ENCODE peak calls at places on chromosomes 16 and 17, in four cellular contexts. L is K562, W is A549, M is IMR-90. J is an unnamed sample.

GRCh38 chr16:83744521-83744981 is 63.2 kb upstream of the HSBP1 start:
- DNase-seq in L (no peak), W (no peak), M (peak; percentile 7), J (no peak)

GRCh38 chr16:3767333-3767977 is 50.1 kb upstream of the TRAP1 start:
- DNase-seq in L (no peak), W (no peak), M (no peak), J (no peak)

GRCh38 chr17:62966426-62967110 is 533 bp downstream of the TANC2 start:
- DNase-seq in L (no peak), W (peak; percentile 54), M (peak; percentile 18), J (no peak)

GRCh38 chr16:47728229-47728628 is 267.1 kb downstream of the PHKB start:
- DNase-seq in L (no peak), W (no peak), M (no peak), J (no peak)

GRCh38 chr16:69276143-69277115 is 34.7 kb upstream of the VPS4A start:
- DNase-seq in L (no peak), W (no peak), M (peak; percentile 98), J (no peak)

GRCh38 chr16:31009894-31010293 is 544 bp downstream of the STX1B start:
- DNase-seq in L (no peak), W (no peak), M (no peak), J (no peak)

GRCh38 chr17:78130439-78131101 is at the start of gene TMC8:
- DNase-seq in L (no peak), W (no peak), M (no peak), J (peak; percentile 59)

GRCh38 chr17:8294814-8295316 is 335 bp downstream of the SLC25A35 start:
- DNase-seq in L (no peak), W (no peak), M (no peak), J (no peak)

GRCh38 chr16:69131749-69132423 is 502 bp downstream of the CHTF8 start:
- DNase-seq in L (peak; percentile 95), W (peak; percentile 84), M (peak; percentile 81), J (peak; percentile 79)

GRCh38 chr16:61926766-61927165 is 109.5 kb downstream of the CDH8 start:
- DNase-seq in L (no peak), W (no peak), M (no peak), J (peak; percentile 9)

GRCh38 chr17:77036841-77037381 is 103.9 kb upstream of the SEC14L1 start:
- DNase-seq in L (peak; percentile 36), W (no peak), M (no peak), J (no peak)

GRCh38 chr17:19398301-19399181 is 11.6 kb upstream of the MFAP4 start:
- DNase-seq in L (no peak), W (no peak), M (no peak), J (no peak)

GRCh38 chr17:37605081-37605480 is 4.1 kb downstream of the SYNRG start:
- DNase-seq in L (no peak), W (no peak), M (peak; percentile 37), J (no peak)

GRCh38 chr16:67411339-67411738 is 4.9 kb downstream of the ZDHHC1 start:
- DNase-seq in L (no peak), W (no peak), M (no peak), J (peak; percentile 64)

GRCh38 chr16:53913920-53914319 is 210.0 kb downstream of the FTO start:
- DNase-seq in L (no peak), W (no peak), M (no peak), J (no peak)

GRCh38 chr16:50856991-50857390 is 115.1 kb downstream of the CYLD start:
- DNase-seq in L (no peak), W (no peak), M (no peak), J (no peak)

GRCh38 chr16:21703589-21704174 is 39.9 kb downstream of the OTOA start:
- DNase-seq in L (no peak), W (no peak), M (no peak), J (no peak)

GRCh38 chr17:82231562-82232321 is 2.9 kb downstream of the SLC16A3 start:
- DNase-seq in L (peak; percentile 82), W (peak; percentile 78), M (peak; percentile 40), J (peak; percentile 94)

GRCh38 chr17:75639771-75640555 is 6.7 kb downstream of the SMIM5 start:
- DNase-seq in L (no peak), W (no peak), M (no peak), J (no peak)

GRCh38 chr17:73378974-73379470 is 67.2 kb upstream of the CDC42EP4 start:
- DNase-seq in L (no peak), W (no peak), M (no peak), J (no peak)

GRCh38 chr17:1789936-1790335 is 28.1 kb downstream of the SERPINF1 start:
- DNase-seq in L (no peak), W (no peak), M (no peak), J (no peak)

GRCh38 chr16:12268602-12269001 is 292.1 kb downstream of the SNX29 start:
- DNase-seq in L (no peak), W (no peak), M (no peak), J (no peak)

DNA sequence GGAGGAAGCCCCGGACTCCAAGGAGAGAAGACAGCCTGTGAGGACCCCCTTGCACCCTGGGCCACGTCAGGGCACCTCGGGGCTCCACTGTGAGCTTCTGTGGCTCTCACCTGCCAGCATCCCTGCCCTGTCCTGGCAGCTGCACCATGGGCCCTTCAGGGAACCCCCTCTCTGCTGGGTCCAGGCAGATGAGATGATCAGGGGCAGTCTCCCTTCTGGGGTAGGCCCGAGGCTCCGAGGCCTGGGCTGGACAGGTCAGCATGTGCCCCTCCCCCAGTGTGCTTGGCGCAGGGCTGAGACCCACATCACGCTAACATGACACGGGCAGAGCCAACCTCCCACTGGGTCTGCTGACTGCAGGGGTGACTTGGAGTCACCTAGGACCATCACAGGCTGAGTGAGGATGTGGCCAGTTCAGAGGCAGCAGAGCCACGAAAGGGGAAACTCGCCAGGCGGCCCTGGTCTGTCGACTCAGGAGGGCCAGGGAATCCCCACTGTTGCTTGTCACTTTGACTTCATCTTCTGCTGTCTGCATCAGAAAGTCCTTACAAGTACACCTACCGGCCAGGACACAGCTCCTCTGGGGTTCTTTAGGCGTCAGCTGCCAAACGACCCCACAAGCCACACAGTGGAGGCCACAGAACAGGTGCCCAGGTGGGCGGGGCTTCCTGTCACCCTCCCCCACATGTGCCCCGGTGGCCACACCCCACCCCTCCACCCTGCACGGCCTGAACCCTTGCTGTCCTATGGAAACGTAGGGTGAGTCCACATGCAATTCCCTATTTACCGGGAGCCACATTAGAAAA is 2.2 kb downstream of the GALNS start:
- DNase-seq in L (peak; percentile 73), W (no peak), M (no peak), J (no peak)
- TF ChIP-seq MAZ in L (no peak), W (no peak), M (no peak), J (no peak)

DNA sequence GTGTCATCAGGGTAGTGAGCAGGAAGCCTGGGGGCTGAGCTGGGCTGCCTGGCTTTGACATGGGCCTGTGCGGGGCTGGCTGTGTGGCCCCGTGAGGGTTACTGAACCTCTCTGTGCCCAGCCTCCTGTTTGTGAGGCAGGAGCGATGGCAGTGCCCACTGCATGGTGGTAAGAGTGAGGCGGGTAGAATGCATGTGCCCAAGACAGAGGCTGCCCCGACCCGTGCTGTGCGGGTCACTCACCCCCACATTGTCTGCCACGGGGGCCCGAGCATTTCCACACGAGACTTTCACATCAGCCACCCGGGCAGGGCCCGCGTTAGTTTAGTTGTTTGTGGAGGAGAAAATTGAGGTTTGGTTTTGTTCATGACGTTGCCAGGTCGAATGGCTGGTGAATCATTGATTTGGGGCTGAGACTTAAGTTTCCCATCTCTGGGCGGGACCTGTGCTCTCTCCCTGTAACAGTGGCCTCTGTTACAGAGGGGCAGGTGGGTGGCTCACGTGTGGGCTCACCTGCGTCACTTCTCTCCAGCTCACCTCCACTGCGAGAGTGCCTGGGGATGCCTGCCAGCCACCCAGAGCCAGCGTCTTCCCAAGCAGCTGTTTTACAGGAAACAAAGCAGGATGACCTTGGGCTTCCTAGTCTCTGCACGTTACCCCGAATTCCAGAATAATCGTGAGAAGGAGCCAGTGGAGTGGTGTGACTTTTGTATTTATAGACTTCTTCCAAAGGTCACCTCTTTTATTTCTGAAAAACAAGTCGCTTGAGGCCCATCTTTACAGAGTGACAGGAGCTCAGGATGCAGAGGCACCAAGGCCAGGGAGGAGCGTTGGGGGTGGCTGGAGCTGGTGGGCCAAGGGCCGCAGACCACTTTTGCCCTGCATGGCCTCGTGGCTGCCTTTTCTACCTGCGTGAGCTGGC is 150.6 kb downstream of the RPTOR start:
- DNase-seq in L (no peak), W (no peak), M (no peak), J (peak; percentile 52)
- TF ChIP-seq SMC3 in L (no peak), W (no peak), M (no peak), J (no peak)

GRCh38 chr17:41664587-41665565 is 23.8 kb upstream of the EIF1 start:
- DNase-seq in L (no peak), W (no peak), M (no peak), J (no peak)

GRCh38 chr17:41665566-41666335 is 22.9 kb upstream of the EIF1 start:
- DNase-seq in L (peak; percentile 98), W (peak; percentile 100), M (peak; percentile 74), J (peak; percentile 68)

GRCh38 chr17:41666708-41667279 is 21.9 kb upstream of the EIF1 start:
- DNase-seq in L (peak; percentile 83), W (peak; percentile 96), M (peak; percentile 61), J (peak; percentile 75)

GRCh38 chr17:41667280-41668008 is 21.2 kb upstream of the EIF1 start:
- DNase-seq in L (peak; percentile 39), W (no peak), M (no peak), J (no peak)

GRCh38 chr17:41666336-41666680 is 22.4 kb upstream of the EIF1 start:
- DNase-seq in L (no peak), W (peak; percentile 52), M (peak; percentile 78), J (no peak)
- TF ChIP-seq MAZ in L (no peak), W (no peak), M (no peak), J (no peak)

DNA sequence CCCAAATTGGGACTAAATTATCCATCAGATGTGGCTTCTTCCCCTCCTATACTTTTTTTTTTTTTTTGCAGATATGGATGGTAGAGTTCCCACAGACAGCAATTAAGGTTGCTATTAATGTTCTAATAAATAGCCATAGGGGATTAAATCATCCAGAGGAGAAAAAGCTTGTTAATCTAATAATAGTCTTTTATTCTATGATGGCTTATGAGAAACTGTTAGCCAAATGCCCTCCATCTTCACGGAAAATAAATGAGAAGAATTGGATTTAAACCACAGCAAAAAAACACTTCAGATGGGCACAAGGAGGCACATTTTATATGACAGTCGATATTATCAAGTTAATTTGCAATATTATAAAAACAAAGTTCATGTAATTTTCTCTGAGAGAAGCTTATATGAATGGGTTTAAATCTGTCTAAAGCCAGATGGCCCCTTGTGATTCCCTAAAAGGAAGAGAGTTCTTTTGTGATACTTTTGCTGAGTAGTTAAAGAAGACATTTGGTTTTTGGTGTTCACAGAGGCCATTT is 5.1 kb upstream of the CAPNS2 start:
- DNase-seq in L (no peak), W (no peak), M (no peak), J (no peak)
- TF ChIP-seq SMC3 in L (no peak), W (no peak), M (no peak), J (no peak)

DNA sequence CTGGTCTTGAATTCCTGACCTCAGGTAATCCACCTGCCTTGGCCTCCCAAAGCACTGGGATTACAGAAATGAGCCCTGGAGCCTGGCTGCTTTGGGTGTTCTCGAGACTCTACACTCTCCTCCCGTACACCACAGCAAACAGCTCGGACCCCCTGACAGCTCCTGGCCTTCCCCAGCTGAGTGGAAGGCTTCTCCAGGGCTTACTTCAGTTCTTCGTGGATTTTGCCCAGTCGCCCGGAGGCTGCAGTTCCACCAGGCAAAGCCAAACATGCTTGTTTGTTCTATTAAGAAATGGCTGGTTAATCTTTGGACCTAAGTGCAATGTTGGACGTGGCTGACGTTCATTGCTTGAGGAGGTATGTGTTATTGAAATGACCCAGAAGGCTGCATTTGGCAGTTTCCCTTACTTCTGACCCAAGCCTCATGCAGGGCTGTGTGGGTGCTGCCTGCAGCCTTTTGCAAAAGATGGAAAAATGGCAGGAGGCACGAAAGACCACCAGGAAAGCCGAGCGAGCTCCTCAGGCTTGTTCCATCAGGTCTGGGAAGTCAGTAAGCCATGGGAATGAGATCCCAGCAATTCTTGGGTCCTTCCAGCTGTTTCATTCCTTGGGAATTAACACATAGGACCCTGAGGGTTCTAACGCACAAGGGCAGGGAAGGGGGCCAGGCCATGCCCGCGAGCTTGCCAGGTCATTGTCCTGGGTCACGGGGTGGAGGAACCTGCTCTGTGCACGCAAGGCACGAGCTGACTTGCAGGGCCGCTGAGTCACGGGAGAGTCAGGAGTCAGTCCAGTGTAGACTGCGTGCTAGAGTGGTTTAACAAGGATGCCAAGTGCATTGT is 23.9 kb upstream of the KLHDC4 start:
- DNase-seq in L (no peak), W (peak; percentile 98), M (peak; percentile 86), J (peak; percentile 95)
- TF ChIP-seq MAZ in L (no peak), W (no peak), M (no peak), J (peak; percentile 73)

J was measured in HepG2.